ENCODE peak calls at places on chromosomes 3 and 15, in five cellular contexts. One of them, this sample, is unnamed.

GRCh38 chr15:67945951-67946700 is 106.3 kb upstream of the RNU6-1 start:
- ATAC-seq in RWPE2: peak
- ATAC-seq in naive B cell: peak
- ATAC-seq in right cardiac atrium: peak
- ATAC-seq in left colon: no peak
- ATAC-seq in this sample: peak

GRCh38 chr15:57477736-57478522 is 101.6 kb downstream of the CGNL1 start:
- ATAC-seq in RWPE2: no peak
- ATAC-seq in naive B cell: no peak
- ATAC-seq in right cardiac atrium: peak
- ATAC-seq in left colon: peak
- ATAC-seq in this sample: no peak

GRCh38 chr15:52710710-52711107 is 31.5 kb upstream of the ATOSA start:
- ATAC-seq in RWPE2: no peak
- ATAC-seq in naive B cell: no peak
- ATAC-seq in right cardiac atrium: no peak
- ATAC-seq in left colon: no peak
- ATAC-seq in this sample: no peak

GRCh38 chr3:134659391-134660045 is 8.7 kb upstream of the KY start:
- ATAC-seq in RWPE2: no peak
- ATAC-seq in naive B cell: no peak
- ATAC-seq in right cardiac atrium: peak
- ATAC-seq in left colon: no peak
- ATAC-seq in this sample: no peak

GRCh38 chr3:56855856-56856538 is 54.2 kb upstream of the ARHGEF3 start:
- ATAC-seq in RWPE2: no peak
- ATAC-seq in naive B cell: no peak
- ATAC-seq in right cardiac atrium: peak
- ATAC-seq in left colon: peak
- ATAC-seq in this sample: no peak

GRCh38 chr3:121645054-121645453 is 15.6 kb downstream of the HCLS1 start:
- ATAC-seq in RWPE2: no peak
- ATAC-seq in naive B cell: no peak
- ATAC-seq in right cardiac atrium: no peak
- ATAC-seq in left colon: no peak
- ATAC-seq in this sample: no peak

GRCh38 chr3:11161666-11162065 is 7.4 kb downstream of the HRH1 start:
- ATAC-seq in RWPE2: no peak
- ATAC-seq in naive B cell: no peak
- ATAC-seq in right cardiac atrium: no peak
- ATAC-seq in left colon: no peak
- ATAC-seq in this sample: no peak

GRCh38 chr3:120394343-120394742 is 45.2 kb upstream of the LRRC58 start:
- ATAC-seq in RWPE2: no peak
- ATAC-seq in naive B cell: no peak
- ATAC-seq in right cardiac atrium: no peak
- ATAC-seq in left colon: no peak
- ATAC-seq in this sample: no peak

GRCh38 chr15:29031502-29032228 is 145.9 kb downstream of the APBA2 start:
- ATAC-seq in RWPE2: no peak
- ATAC-seq in naive B cell: no peak
- ATAC-seq in right cardiac atrium: no peak
- ATAC-seq in left colon: no peak
- ATAC-seq in this sample: no peak

GRCh38 chr3:129226374-129226773 is 23.0 kb upstream of the COPG1 start:
- ATAC-seq in RWPE2: peak
- ATAC-seq in naive B cell: no peak
- ATAC-seq in right cardiac atrium: peak
- ATAC-seq in left colon: peak
- ATAC-seq in this sample: no peak

This sample was measured in stimulated activated memory B cell treated with anti-CD40 and anti-IgM and Interleukin-4, amounts not matched to agents 10 μg/mL and 1 μg/mL and 100 μg/mL, for 72 hours.